ENCODE peak calls at places on chromosomes 5 and 9, in five cellular contexts. V is AG04450, Y is WERI-Rb-1, N is fibroblast of mammary gland, K is spleen. D is an unnamed sample.

GRCh38 chr9:16705121-16705604 is 165.3 kb downstream of the BNC2 start:
- DNase-seq in V (peak), Y (no peak), N (peak), K (no peak), D (peak)

GRCh38 chr5:35924950-35925722 is 13.3 kb downstream of the CAPSL start:
- DNase-seq in V (peak), Y (peak), N (peak), K (peak), D (peak)

GRCh38 chr9:137977572-137978261 is 100.1 kb downstream of the CACNA1B start:
- DNase-seq in V (no peak), Y (no peak), N (no peak), K (peak), D (no peak)

GRCh38 chr5:179805529-179806249 is 977 bp downstream of the MGAT4B start:
- DNase-seq in V (no peak), Y (no peak), N (no peak), K (peak), D (no peak)

GRCh38 chr5:9062873-9063272 is 483.0 kb downstream of the SEMA5A start:
- DNase-seq in V (no peak), Y (no peak), N (no peak), K (no peak), D (no peak)

GRCh38 chr9:136083558-136084190 is 11.4 kb downstream of the NACC2 start:
- DNase-seq in V (no peak), Y (no peak), N (no peak), K (no peak), D (no peak)

GRCh38 chr5:77867194-77867691 is 91.1 kb upstream of the TBCA start:
- DNase-seq in V (no peak), Y (no peak), N (peak), K (no peak), D (peak)

GRCh38 chr5:179322071-179323025 is 22.9 kb downstream of the ADAMTS2 start:
- DNase-seq in V (no peak), Y (no peak), N (no peak), K (peak), D (no peak)

GRCh38 chr5:6145616-6146237 is 232.6 kb downstream of the MED10 start:
- DNase-seq in V (no peak), Y (no peak), N (no peak), K (no peak), D (no peak)

DNA sequence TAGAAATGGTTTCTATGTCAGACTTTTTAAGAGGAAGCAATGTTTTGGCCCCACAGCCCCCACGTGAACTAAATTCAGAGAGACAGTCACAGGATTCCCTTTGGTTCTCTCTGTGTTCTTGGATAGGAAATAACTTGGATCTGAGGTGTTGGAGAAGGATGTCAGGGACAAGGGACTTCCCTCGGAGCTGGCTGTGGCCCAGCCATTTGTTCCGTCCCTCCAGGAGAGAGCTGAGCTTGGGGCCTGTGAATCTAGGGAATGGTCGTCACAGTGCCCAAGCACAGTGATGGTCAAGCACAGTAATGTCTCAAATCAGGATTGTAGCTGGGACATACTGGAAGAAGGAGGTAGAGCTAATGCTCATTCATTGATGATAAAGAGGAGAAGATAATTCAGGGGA is 2.0 kb downstream of the C7 start:
- DNase-seq in V (no peak), Y (no peak), N (no peak), K (no peak), D (no peak)
- H3K4me3 ChIP-seq in V (no peak), Y (no peak), N (no peak), K (peak), D (no peak)

GRCh38 chr5:151058301-151058700 is 22.5 kb downstream of the TNIP1 start:
- DNase-seq in V (no peak), Y (no peak), N (no peak), K (no peak), D (no peak)
- TF ChIP-seq CTCF in V (peak), Y (peak), N (peak), K (no peak), D (peak)

DNA sequence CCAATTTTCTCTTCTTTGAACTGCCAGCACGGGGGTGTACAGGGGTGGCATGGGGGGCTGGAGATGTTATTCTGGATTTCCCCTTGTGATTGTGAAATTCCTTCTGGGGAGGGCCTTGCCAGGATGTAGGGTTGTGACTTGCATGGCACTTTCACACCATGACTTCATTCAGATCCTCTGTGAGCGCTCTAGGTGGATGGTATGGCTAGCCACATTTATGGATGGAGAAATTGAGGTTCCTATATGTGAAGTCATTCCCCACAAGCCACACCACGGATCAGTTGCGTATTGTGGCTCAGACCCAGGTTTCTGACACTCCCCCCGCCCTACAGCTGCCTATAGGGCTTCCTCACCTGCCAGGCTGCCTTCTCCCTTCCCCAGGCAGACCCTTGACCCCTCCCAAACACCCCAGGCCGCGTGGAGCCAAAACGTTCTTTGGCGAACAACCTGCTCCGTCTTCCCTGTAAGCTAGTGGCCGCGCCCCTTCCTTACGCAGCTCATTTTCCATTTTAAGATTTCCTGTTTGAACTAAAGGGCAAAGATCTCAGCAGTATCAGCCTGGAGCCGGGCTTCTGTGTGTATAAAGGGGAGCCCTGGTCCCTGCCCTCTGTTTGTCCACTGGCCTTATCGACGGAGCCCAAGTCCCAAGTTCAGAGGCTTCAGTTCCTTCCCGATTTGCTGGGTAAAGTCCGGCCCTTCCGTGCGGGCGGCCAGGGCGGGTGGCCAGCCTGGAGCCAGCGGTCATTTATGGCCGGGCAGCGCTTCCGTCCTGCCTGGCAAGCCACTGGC is 97.8 kb upstream of the KLF4 start:
- DNase-seq in V (no peak), Y (no peak), N (no peak), K (peak), D (no peak)
- H3K4me3 ChIP-seq in V (no peak), Y (no peak), N (no peak), K (no peak), D (no peak)

GRCh38 chr9:7186175-7186574 is 428.4 kb downstream of the KDM4C start:
- DNase-seq in V (no peak), Y (no peak), N (peak), K (no peak), D (no peak)
- TF ChIP-seq CTCF in V (peak), Y (peak), N (peak), K (peak), D (peak)

GRCh38 chr9:99663297-99663696 is 158.4 kb upstream of the NR4A3 start:
- DNase-seq in V (no peak), Y (no peak), N (no peak), K (no peak), D (no peak)
- H3K4me3 ChIP-seq in V (no peak), Y (no peak), N (no peak), K (no peak), D (no peak)

GRCh38 chr5:53318303-53318702 is 162.1 kb upstream of the FST start:
- DNase-seq in V (no peak), Y (no peak), N (no peak), K (no peak), D (no peak)
- TF ChIP-seq CTCF in V (no peak), Y (no peak), N (no peak), K (no peak), D (peak)

D was measured in astrocyte of the spinal cord.